ENCODE peak calls at places on chromosomes 1 and 21, in six cellular contexts. F is K562, W is SK-N-SH, O is HepG2, J is H1, Y is GM12878. V is an unnamed sample.

GRCh38 chr1:19385869-19386591 is 73.9 kb downstream of the SLC66A1 start:
- DNase-seq in F (no peak), W (no peak), O (peak), J (no peak), Y (no peak), V (no peak)

GRCh38 chr1:105138445-105138821 is 1388.7 kb downstream of the AMY1C start:
- DNase-seq in F (no peak), W (peak), O (peak), J (no peak), Y (no peak), V (no peak)

GRCh38 chr1:111203681-111204210 is 3.3 kb upstream of the DENND2D start:
- DNase-seq in F (no peak), W (peak), O (no peak), J (no peak), Y (peak), V (peak)

GRCh38 chr1:187491082-187491720 is 662.5 kb downstream of the PLA2G4A start:
- DNase-seq in F (no peak), W (no peak), O (peak), J (no peak), Y (no peak), V (no peak)

GRCh38 chr1:57748696-57749095 is 324.8 kb upstream of the DAB1 start:
- DNase-seq in F (no peak), W (no peak), O (no peak), J (no peak), Y (no peak), V (no peak)

GRCh38 chr1:73593804-73594203 is 604.2 kb downstream of the LRRIQ3 start:
- DNase-seq in F (no peak), W (no peak), O (no peak), J (no peak), Y (no peak), V (no peak)

GRCh38 chr1:193058529-193059281 is 455 bp downstream of the UCHL5 start:
- DNase-seq in F (peak), W (peak), O (peak), J (no peak), Y (peak), V (peak)

GRCh38 chr1:72186733-72187307 is 95.5 kb downstream of the NEGR1 start:
- DNase-seq in F (no peak), W (peak), O (peak), J (no peak), Y (no peak), V (no peak)

GRCh38 chr1:58861510-58861909 is 77.7 kb upstream of the JUN start:
- DNase-seq in F (no peak), W (no peak), O (no peak), J (no peak), Y (no peak), V (no peak)

GRCh38 chr1:36457691-36458090 is 6.5 kb downstream of the MRPS15 start:
- DNase-seq in F (no peak), W (no peak), O (no peak), J (no peak), Y (no peak), V (no peak)
- H3K4me3 ChIP-seq in F (no peak), W (no peak), O (no peak), J (no peak), Y (no peak), V (no peak)

GRCh38 chr1:186283374-186283773 is 91.7 kb downstream of the TPR start:
- DNase-seq in F (no peak), W (no peak), O (no peak), J (no peak), Y (peak), V (no peak)
- TF ChIP-seq GABPA in F (no peak), W (no peak), O (no peak), J (no peak), Y (no peak), V (no peak)

DNA sequence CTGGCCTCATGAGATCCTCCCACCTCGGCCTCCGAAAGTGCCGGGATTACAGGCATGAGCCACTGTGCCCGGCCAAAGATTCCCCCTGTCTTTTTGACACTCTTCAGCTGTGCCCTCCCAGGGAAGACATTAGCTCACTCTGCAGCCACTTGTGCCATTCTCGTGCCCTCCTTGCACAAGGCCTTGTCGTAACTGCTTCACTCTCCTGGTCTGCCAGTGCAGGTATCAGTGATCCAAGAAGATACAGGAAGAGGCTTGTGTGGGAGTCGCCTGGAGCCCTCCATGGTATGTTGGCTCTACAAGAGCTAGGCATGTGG is 22.0 kb upstream of the WDR26 start:
- DNase-seq in F (no peak), W (no peak), O (no peak), J (no peak), Y (no peak), V (no peak)
- H3K27ac ChIP-seq in F (peak), W (no peak), O (peak), J (peak), Y (no peak), V (peak)

GRCh38 chr1:109396513-109396839 is 1.2 kb downstream of the SORT1 start:
- DNase-seq in F (no peak), W (no peak), O (no peak), J (no peak), Y (no peak), V (no peak)
- H3K4me3 ChIP-seq in F (peak), W (peak), O (peak), J (peak), Y (peak), V (no peak)

GRCh38 chr1:35287807-35288640 is 19.5 kb downstream of the ZMYM4 start:
- DNase-seq in F (no peak), W (no peak), O (no peak), J (no peak), Y (no peak), V (no peak)
- TF ChIP-seq GABPA in F (no peak), W (no peak), O (no peak), J (no peak), Y (no peak), V (no peak)

GRCh38 chr1:172897738-172898137 is 153.0 kb downstream of the TNFSF18 start:
- DNase-seq in F (no peak), W (no peak), O (no peak), J (no peak), Y (no peak), V (no peak)

GRCh38 chr1:172895761-172896160 is 155.0 kb downstream of the TNFSF18 start:
- DNase-seq in F (no peak), W (no peak), O (no peak), J (no peak), Y (no peak), V (no peak)

GRCh38 chr1:172893146-172893841 is 157.4 kb downstream of the TNFSF18 start:
- DNase-seq in F (no peak), W (no peak), O (no peak), J (no peak), Y (no peak), V (no peak)

GRCh38 chr1:172894345-172895049 is 156.2 kb downstream of the TNFSF18 start:
- DNase-seq in F (no peak), W (no peak), O (no peak), J (no peak), Y (no peak), V (no peak)

GRCh38 chr1:172895050-172895460 is 155.7 kb downstream of the TNFSF18 start:
- DNase-seq in F (no peak), W (no peak), O (no peak), J (no peak), Y (no peak), V (no peak)
- H3K27ac ChIP-seq in F (no peak), W (peak), O (no peak), J (no peak), Y (no peak), V (no peak)

GRCh38 chr21:27837933-27838332 is 871.0 kb upstream of the ADAMTS5 start:
- DNase-seq in F (no peak), W (no peak), O (no peak), J (no peak), Y (no peak), V (no peak)

GRCh38 chr21:27833298-27833697 is 866.4 kb upstream of the ADAMTS5 start:
- DNase-seq in F (no peak), W (no peak), O (no peak), J (no peak), Y (no peak), V (no peak)

GRCh38 chr21:27827972-27828371 is 861.1 kb upstream of the ADAMTS5 start:
- DNase-seq in F (no peak), W (no peak), O (no peak), J (no peak), Y (no peak), V (no peak)

GRCh38 chr21:27831177-27831576 is 864.3 kb upstream of the ADAMTS5 start:
- DNase-seq in F (no peak), W (no peak), O (no peak), J (no peak), Y (no peak), V (no peak)

DNA sequence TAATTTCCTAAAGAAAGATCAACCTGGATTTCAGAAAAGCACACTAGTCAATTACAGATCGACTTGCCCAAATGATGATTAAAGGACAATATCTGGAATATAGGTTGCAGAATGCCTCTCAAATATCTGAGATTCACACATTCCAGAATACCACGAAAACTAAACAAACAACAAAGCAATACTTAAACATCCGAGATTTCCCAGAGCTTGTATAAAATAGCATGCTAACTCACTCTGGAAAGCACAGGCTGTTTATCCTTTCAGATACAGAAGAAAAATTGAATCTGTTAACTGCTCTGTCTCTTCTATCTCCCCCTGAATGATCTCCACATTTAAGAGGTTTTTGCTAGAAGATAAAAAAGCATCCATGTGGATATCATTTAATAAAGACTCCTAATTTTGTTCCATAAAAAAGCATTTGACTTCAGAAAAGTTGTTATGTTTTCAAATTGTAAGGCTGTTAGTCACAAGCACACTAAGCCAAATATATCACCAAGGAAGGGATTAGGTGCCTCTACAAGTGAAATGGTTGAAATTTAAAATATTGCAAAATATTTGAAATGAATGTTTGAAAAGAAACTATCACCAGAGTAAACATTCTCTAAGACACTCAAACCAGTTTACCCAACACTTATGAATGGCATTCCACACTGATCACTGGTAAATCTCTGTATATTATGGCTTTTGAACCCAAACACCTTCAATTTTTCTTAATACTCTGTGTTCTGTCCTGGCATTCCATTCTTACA is 865.1 kb upstream of the ADAMTS5 start:
- DNase-seq in F (no peak), W (no peak), O (no peak), J (no peak), Y (no peak), V (no peak)
- H3K4me3 ChIP-seq in F (no peak), W (no peak), O (no peak), J (no peak), Y (no peak), V (no peak)

GRCh38 chr1:147611021-147611426 is 59.3 kb downstream of the ACP6 start:
- DNase-seq in F (no peak), W (no peak), O (no peak), J (no peak), Y (peak), V (no peak)

GRCh38 chr1:147613506-147613905 is 56.8 kb downstream of the ACP6 start:
- DNase-seq in F (no peak), W (no peak), O (no peak), J (no peak), Y (no peak), V (no peak)

GRCh38 chr1:147611587-147611986 is 58.7 kb downstream of the ACP6 start:
- DNase-seq in F (no peak), W (no peak), O (no peak), J (no peak), Y (no peak), V (no peak)

GRCh38 chr1:147609358-147609757 is 61.0 kb downstream of the ACP6 start:
- DNase-seq in F (no peak), W (no peak), O (no peak), J (no peak), Y (no peak), V (no peak)

DNA sequence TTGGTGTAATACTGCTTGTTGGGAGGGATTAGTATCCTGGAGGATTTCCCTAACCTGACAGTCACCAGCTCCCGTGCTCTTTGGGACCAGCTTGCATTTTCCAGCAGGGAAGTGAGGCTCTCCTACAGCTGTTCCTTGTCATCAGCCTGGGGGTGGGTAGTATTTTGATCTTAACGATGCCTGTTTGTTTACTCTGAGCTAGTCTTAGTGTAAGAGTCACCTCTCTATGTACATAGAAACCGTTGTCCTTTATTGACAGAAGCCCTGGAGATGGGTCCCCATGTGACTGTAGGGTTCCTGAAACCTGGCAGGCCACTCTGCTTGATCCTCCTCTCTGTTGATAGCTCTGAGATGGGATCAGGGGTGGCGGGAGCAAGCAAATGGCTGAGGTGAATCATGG is 58.0 kb downstream of the ACP6 start:
- DNase-seq in F (no peak), W (no peak), O (peak), J (no peak), Y (no peak), V (no peak)
- TF ChIP-seq GABPA in F (no peak), W (no peak), O (no peak), J (no peak), Y (no peak), V (no peak)

DNA sequence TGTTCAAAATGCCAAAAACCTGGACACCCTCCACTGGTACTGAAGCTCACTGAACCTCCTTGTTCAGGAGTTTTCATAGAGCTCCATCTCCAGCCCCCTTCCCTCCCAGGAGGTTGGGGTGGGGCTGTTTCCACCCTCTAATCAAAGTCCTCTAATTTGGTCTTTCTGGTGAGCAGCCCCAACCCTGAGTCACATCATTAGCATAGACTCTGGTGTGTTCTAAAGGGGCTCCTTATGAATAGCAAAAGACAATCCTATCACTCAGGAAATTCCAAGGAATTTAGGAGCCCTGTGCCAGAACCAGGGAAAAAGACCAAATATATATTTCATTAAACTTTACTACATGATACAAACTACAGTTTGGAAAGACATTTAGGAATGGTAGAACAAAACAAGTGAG is 13.2 kb upstream of the UBE4B start:
- DNase-seq in F (no peak), W (no peak), O (no peak), J (no peak), Y (no peak), V (no peak)
- H3K27ac ChIP-seq in F (no peak), W (no peak), O (no peak), J (no peak), Y (no peak), V (no peak)

GRCh38 chr1:26799479-26800133 is 11.9 kb downstream of the PIGV start:
- DNase-seq in F (peak), W (peak), O (no peak), J (no peak), Y (no peak), V (no peak)
- H3K4me3 ChIP-seq in F (no peak), W (peak), O (no peak), J (no peak), Y (no peak), V (no peak)